ENCODE peak calls at places on chromosomes 12 and 14, in five cellular contexts. One of them, this sample, is unnamed.

GRCh38 chr12:43148711-43149110 is 403.3 kb downstream of the ADAMTS20 start:
- DNase-seq in mucosa of descending colon: no peak
- DNase-seq in IMR-90: no peak
- DNase-seq in hepatocyte: no peak
- DNase-seq in CD4-positive, alpha-beta T cell: no peak
- DNase-seq in this sample: no peak

GRCh38 chr12:42915426-42915825 is 325.9 kb upstream of the PRICKLE1 start:
- DNase-seq in IMR-90: no peak
- DNase-seq in hepatocyte: no peak
- DNase-seq in CD4-positive, alpha-beta T cell: no peak
- DNase-seq in mucosa of descending colon: no peak
- DNase-seq in this sample: no peak

GRCh38 chr14:59425322-59425945 is 39.7 kb downstream of the GPR135 start:
- DNase-seq in hepatocyte: no peak
- DNase-seq in CD4-positive, alpha-beta T cell: no peak
- DNase-seq in mucosa of descending colon: no peak
- DNase-seq in IMR-90: peak; percentile 57
- DNase-seq in this sample: no peak

GRCh38 chr12:41184864-41185263 is 3.3 kb upstream of the PDZRN4 start:
- DNase-seq in CD4-positive, alpha-beta T cell: no peak
- DNase-seq in IMR-90: no peak
- DNase-seq in hepatocyte: no peak
- DNase-seq in mucosa of descending colon: no peak
- DNase-seq in this sample: no peak

GRCh38 chr12:44812062-44812461 is 64.1 kb downstream of the NELL2 start:
- DNase-seq in CD4-positive, alpha-beta T cell: peak; percentile 48
- DNase-seq in mucosa of descending colon: peak; percentile 83
- DNase-seq in IMR-90: no peak
- DNase-seq in hepatocyte: peak; percentile 16
- DNase-seq in this sample: no peak

GRCh38 chr12:48978741-48979601 is 849 bp downstream of the WNT1 start:
- DNase-seq in IMR-90: no peak
- DNase-seq in hepatocyte: no peak
- DNase-seq in CD4-positive, alpha-beta T cell: no peak
- DNase-seq in mucosa of descending colon: no peak
- DNase-seq in this sample: no peak

GRCh38 chr12:95701722-95702418 is 88.7 kb downstream of the NTN4 start:
- DNase-seq in mucosa of descending colon: no peak
- DNase-seq in CD4-positive, alpha-beta T cell: no peak
- DNase-seq in IMR-90: no peak
- DNase-seq in hepatocyte: no peak
- DNase-seq in this sample: peak; percentile 76

GRCh38 chr14:103862393-103862782 is 15.0 kb upstream of the PPP1R13B start:
- DNase-seq in IMR-90: no peak
- DNase-seq in hepatocyte: no peak
- DNase-seq in mucosa of descending colon: no peak
- DNase-seq in CD4-positive, alpha-beta T cell: no peak
- DNase-seq in this sample: no peak

GRCh38 chr12:40469736-40470135 is 222.5 kb upstream of the CNTN1 start:
- DNase-seq in CD4-positive, alpha-beta T cell: no peak
- DNase-seq in mucosa of descending colon: no peak
- DNase-seq in IMR-90: no peak
- DNase-seq in hepatocyte: no peak
- DNase-seq in this sample: no peak

GRCh38 chr14:75339059-75339458 is 60.4 kb downstream of the FOS start:
- DNase-seq in IMR-90: peak; percentile 13
- DNase-seq in hepatocyte: no peak
- DNase-seq in mucosa of descending colon: no peak
- DNase-seq in CD4-positive, alpha-beta T cell: no peak
- DNase-seq in this sample: no peak

GRCh38 chr14:64944861-64945260 is 2.3 kb upstream of the GPX2 start:
- DNase-seq in IMR-90: no peak
- DNase-seq in mucosa of descending colon: no peak
- DNase-seq in CD4-positive, alpha-beta T cell: no peak
- DNase-seq in hepatocyte: no peak
- DNase-seq in this sample: no peak

This sample was measured in Calu3.